ENCODE peak calls at places on chromosome 10, in five cellular contexts. Q, D, A, O and L are unnamed samples.
A peak's percentile ranks its signal among the peaks of the same experiment; 100 is the strongest.

GRCh38 chr10:62422068-62422590 is 48.0 kb downstream of the ZNF365 start:
- DNase-seq in Q (no peak), D (no peak), A (no peak), O (peak; percentile 88), L (no peak)

GRCh38 chr10:131061221-131061620 is 250.3 kb downstream of the TCERG1L start:
- DNase-seq in Q (no peak), D (no peak), A (no peak), O (no peak), L (no peak)

GRCh38 chr10:124827474-124827873 is 25.9 kb downstream of the ABRAXAS2 start:
- DNase-seq in Q (no peak), D (no peak), A (peak; percentile 45), O (no peak), L (no peak)

GRCh38 chr10:117007080-117007479 is 2.1 kb upstream of the SHTN1 start:
- DNase-seq in Q (no peak), D (no peak), A (no peak), O (peak; percentile 80), L (no peak)

GRCh38 chr10:71285180-71285545 is 33.9 kb upstream of the SLC29A3 start:
- DNase-seq in Q (no peak), D (peak; percentile 66), A (peak; percentile 86), O (peak; percentile 9), L (no peak)

GRCh38 chr10:128036746-128037542 is 89.3 kb downstream of the MKI67 start:
- DNase-seq in Q (no peak), D (no peak), A (no peak), O (peak; percentile 56), L (peak; percentile 11)

GRCh38 chr10:62754963-62755362 is 49.6 kb upstream of the ADO start:
- DNase-seq in Q (no peak), D (no peak), A (no peak), O (no peak), L (no peak)

GRCh38 chr10:11143240-11143639 is 125.6 kb downstream of the CELF2 start:
- DNase-seq in Q (no peak), D (no peak), A (no peak), O (no peak), L (no peak)

GRCh38 chr10:28686835-28687682 is 9.7 kb downstream of the BAMBI start:
- DNase-seq in Q (no peak), D (no peak), A (no peak), O (no peak), L (no peak)

GRCh38 chr10:75655791-75656451 is 224.5 kb downstream of the LRMDA start:
- DNase-seq in Q (no peak), D (no peak), A (no peak), O (no peak), L (no peak)

GRCh38 chr10:83952273-83952672 is 187.0 kb upstream of the GHITM start:
- DNase-seq in Q (no peak), D (no peak), A (no peak), O (no peak), L (no peak)

GRCh38 chr10:8061274-8062211 is 7.1 kb downstream of the GATA3 start:
- DNase-seq in Q (no peak), D (no peak), A (peak; percentile 55), O (peak; percentile 55), L (no peak)

GRCh38 chr10:122124808-122125207 is 135.8 kb downstream of the TACC2 start:
- DNase-seq in Q (no peak), D (no peak), A (no peak), O (no peak), L (no peak)

GRCh38 chr10:108877130-108877529 is 1046.2 kb downstream of the XPNPEP1 start:
- DNase-seq in Q (no peak), D (no peak), A (no peak), O (no peak), L (no peak)

GRCh38 chr10:116765549-116766162 is 23.3 kb upstream of the HSPA12A start:
- DNase-seq in Q (no peak), D (no peak), A (peak; percentile 79), O (no peak), L (no peak)

GRCh38 chr10:27884185-27884630 is 114.7 kb downstream of the ODAD2 start:
- DNase-seq in Q (no peak), D (no peak), A (no peak), O (no peak), L (no peak)

GRCh38 chr10:101588879-101589278 is 758 bp downstream of the DPCD start:
- DNase-seq in Q (no peak), D (no peak), A (no peak), O (peak; percentile 20), L (no peak)

GRCh38 chr10:66550351-66550750 is 375.5 kb upstream of the LRRTM3 start:
- DNase-seq in Q (no peak), D (no peak), A (no peak), O (no peak), L (no peak)

GRCh38 chr10:341081-341740 is 206.0 kb downstream of the ZMYND11 start:
- DNase-seq in Q (no peak), D (no peak), A (no peak), O (no peak), L (no peak)

GRCh38 chr10:119090968-119091367 is 10.4 kb upstream of the EIF3A start:
- DNase-seq in Q (no peak), D (no peak), A (no peak), O (peak; percentile 95), L (peak; percentile 65)

GRCh38 chr10:8289186-8289924 is 234.9 kb downstream of the GATA3 start:
- DNase-seq in Q (no peak), D (no peak), A (no peak), O (no peak), L (no peak)

GRCh38 chr10:107689318-107689717 is 524.8 kb upstream of the SORCS1 start:
- DNase-seq in Q (no peak), D (no peak), A (peak; percentile 2), O (peak; percentile 3), L (no peak)

GRCh38 chr10:131689486-131689885 is 211.3 kb upstream of the PPP2R2D start:
- DNase-seq in Q (no peak), D (no peak), A (no peak), O (no peak), L (no peak)

GRCh38 chr10:17747883-17748550 is 4.0 kb upstream of the TMEM236 start:
- DNase-seq in Q (no peak), D (no peak), A (no peak), O (no peak), L (no peak)

GRCh38 chr10:58994226-58995057 is 182.0 kb upstream of the PHYHIPL start:
- DNase-seq in Q (no peak), D (no peak), A (no peak), O (no peak), L (no peak)

GRCh38 chr10:117221156-117221711 is 19.7 kb upstream of the SLC18A2 start:
- DNase-seq in Q (no peak), D (no peak), A (peak; percentile 79), O (peak; percentile 65), L (no peak)

GRCh38 chr10:100825946-100826660 is 80.7 kb downstream of the PAX2 start:
- DNase-seq in Q (peak; percentile 15), D (no peak), A (no peak), O (no peak), L (no peak)

GRCh38 chr10:80204193-80204714 is 1.1 kb downstream of the ANXA11 start:
- DNase-seq in Q (peak; percentile 80), D (no peak), A (peak; percentile 74), O (peak; percentile 61), L (no peak)

GRCh38 chr10:80201592-80202256 is 3.6 kb downstream of the ANXA11 start:
- DNase-seq in Q (peak; percentile 70), D (no peak), A (no peak), O (no peak), L (no peak)

GRCh38 chr10:80204801-80205477 is 398 bp downstream of the ANXA11 start:
- DNase-seq in Q (peak; percentile 71), D (no peak), A (peak; percentile 60), O (no peak), L (no peak)

GRCh38 chr10:80203835-80204148 is 1.5 kb downstream of the ANXA11 start:
- DNase-seq in Q (no peak), D (no peak), A (no peak), O (peak; percentile 14), L (no peak)

DNA sequence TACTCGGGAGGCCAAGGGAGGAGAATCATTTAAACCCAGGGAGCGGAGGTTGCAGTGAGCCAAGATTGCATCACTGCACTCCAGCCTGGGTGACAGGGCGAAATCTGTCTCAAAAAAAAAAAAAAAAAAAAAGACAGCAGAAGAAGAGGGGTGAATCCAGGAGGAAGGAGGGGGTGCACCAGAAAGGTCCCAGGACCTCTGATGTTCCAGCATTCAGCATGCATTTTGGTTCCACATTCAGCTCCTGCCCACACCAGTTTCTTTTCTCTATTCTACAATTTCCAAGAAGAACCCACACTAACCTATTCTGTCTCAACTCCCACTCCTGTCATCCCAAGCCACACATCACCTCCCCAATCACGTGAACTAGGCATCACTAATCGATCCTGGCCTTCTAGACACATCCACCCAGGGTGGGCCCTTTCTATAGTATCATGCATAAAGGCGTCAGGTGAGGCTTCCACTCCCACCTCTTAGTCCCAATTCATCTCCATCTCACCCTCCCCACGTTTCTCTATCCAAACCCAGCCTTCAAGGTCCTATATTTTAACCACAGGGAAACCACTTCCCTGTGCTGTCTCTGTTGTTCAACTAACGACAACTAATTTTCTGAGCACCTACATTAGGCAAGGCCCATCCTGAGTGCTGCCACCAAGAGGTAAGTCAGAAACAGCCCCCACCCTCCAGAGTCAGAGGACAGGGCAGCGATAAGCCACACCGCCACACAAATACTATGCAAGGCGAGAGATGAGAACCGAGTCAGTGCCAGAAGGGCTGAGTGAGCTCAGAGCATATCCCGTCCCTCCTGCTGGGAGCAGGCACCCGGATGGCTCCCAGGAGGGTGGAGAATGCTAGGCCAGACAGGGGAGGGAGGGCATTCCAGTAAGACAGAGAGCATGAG is 2.2 kb downstream of the ANXA11 start:
- DNase-seq in Q (peak; percentile 67), D (peak; percentile 70), A (peak; percentile 65), O (peak; percentile 14), L (no peak)
- H3K4me3 ChIP-seq in Q (peak overlapping the region; percentile 71), D (peak overlapping the region; percentile 14), A (peak overlapping the region; percentile 73), O (peak overlapping the region; percentile 69), L (peak overlapping the region; percentile 80)

GRCh38 chr10:111983970-111984525 is 199.5 kb downstream of the GPAM start:
- DNase-seq in Q (no peak), D (no peak), A (no peak), O (no peak), L (no peak)

GRCh38 chr10:111990734-111991133 is 192.8 kb downstream of the GPAM start:
- DNase-seq in Q (no peak), D (no peak), A (peak; percentile 51), O (no peak), L (no peak)

GRCh38 chr10:111989136-111990050 is 194.2 kb downstream of the GPAM start:
- DNase-seq in Q (no peak), D (no peak), A (no peak), O (no peak), L (no peak)

GRCh38 chr10:111986079-111986478 is 197.5 kb downstream of the GPAM start:
- DNase-seq in Q (no peak), D (no peak), A (no peak), O (no peak), L (no peak)
- H3K36me3 ChIP-seq in Q (no peaks in the 10 kb centered on the region), D (no peaks in the 10 kb centered on the region), A (no peaks in the 10 kb centered on the region), O (no peaks in the 10 kb centered on the region), L (no peaks in the 10 kb centered on the region)

GRCh38 chr10:103636492-103636891 is 143.0 kb downstream of the NEURL1 start:
- DNase-seq in Q (no peak), D (no peak), A (peak; percentile 73), O (no peak), L (no peak)
- H3K4me1 ChIP-seq in Q (peaks cover 13% of the 10 kb centered on the region), D (peaks cover 35% of the 10 kb centered on the region), A (peaks cover 29% of the 10 kb centered on the region), O (peaks cover 15% of the 10 kb centered on the region), L (no peaks in the 10 kb centered on the region)

DNA sequence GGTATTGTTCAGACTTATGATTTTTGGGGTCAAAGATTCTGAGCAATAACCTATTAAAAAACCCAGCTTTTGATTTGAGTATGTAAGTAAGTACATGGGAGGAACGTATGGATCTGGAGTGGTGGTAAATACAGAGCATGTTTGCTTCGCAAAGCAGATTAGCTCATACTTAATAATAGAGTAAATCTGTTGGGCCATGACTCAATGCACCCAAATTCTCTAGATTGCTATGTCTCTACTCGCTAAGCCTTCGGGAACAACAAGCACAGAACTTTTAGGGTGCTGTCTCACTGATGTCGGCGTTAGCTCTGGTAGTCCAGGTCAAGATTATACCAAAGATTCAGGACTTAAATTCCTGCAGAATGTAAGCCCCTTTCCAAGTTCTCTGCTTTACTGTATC is 801 bp upstream of the MINPP1 start:
- DNase-seq in Q (no peak), D (no peak), A (peak; percentile 10), O (peak; percentile 18), L (no peak)
- H3K4me3 ChIP-seq in Q (peak overlapping the region; percentile 73), D (peak overlapping the region; percentile 95), A (peak overlapping the region; percentile 83), O (peak overlapping the region; percentile 98), L (peak overlapping the region; percentile 64)